ENCODE peak calls at places on chromosomes 5 and 9, in six cellular contexts. G, O, I, V, F and Y are unnamed samples.

GRCh38 chr5:66520854-66521253 is 75.3 kb upstream of the MAST4 start:
- DNase-seq in G (no peak), O (no peak), I (no peak), V (no peak), F (no peak), Y (no peak)

GRCh38 chr5:176695073-176695472 is 47.8 kb downstream of the TSPAN17 start:
- DNase-seq in G (no peak), O (no peak), I (no peak), V (no peak), F (no peak), Y (no peak)

GRCh38 chr5:124330595-124330994 is 415.8 kb downstream of the ZNF608 start:
- DNase-seq in G (no peak), O (no peak), I (no peak), V (no peak), F (no peak), Y (no peak)

GRCh38 chr5:108212775-108213346 is 169.0 kb downstream of the FBXL17 start:
- DNase-seq in G (peak; percentile 36), O (peak; percentile 81), I (no peak), V (no peak), F (no peak), Y (no peak)

GRCh38 chr5:167953151-167953788 is 338.2 kb upstream of the WWC1 start:
- DNase-seq in G (no peak), O (no peak), I (no peak), V (no peak), F (no peak), Y (no peak)

GRCh38 chr9:95762322-95762721 is 113.2 kb upstream of the ERCC6L2 start:
- DNase-seq in G (no peak), O (no peak), I (no peak), V (no peak), F (no peak), Y (no peak)

GRCh38 chr9:28289732-28290131 is 716.5 kb upstream of the C9orf72 start:
- DNase-seq in G (no peak), O (no peak), I (no peak), V (no peak), F (no peak), Y (no peak)

GRCh38 chr9:136657975-136658848 is 4.5 kb upstream of the EGFL7 start:
- DNase-seq in G (no peak), O (no peak), I (no peak), V (no peak), F (no peak), Y (peak; percentile 61)

GRCh38 chr9:135890190-135890861 is 17.0 kb downstream of the CAMSAP1 start:
- DNase-seq in G (no peak), O (no peak), I (peak; percentile 76), V (no peak), F (no peak), Y (peak; percentile 51)

GRCh38 chr5:111134080-111134479 is 41.9 kb downstream of the WDR36 start:
- DNase-seq in G (no peak), O (no peak), I (no peak), V (no peak), F (no peak), Y (no peak)

GRCh38 chr5:58259685-58260152 is 200.2 kb downstream of the PLK2 start:
- DNase-seq in G (no peak), O (no peak), I (no peak), V (no peak), F (peak; percentile 7), Y (no peak)

GRCh38 chr5:100313657-100314056 is 221.5 kb upstream of the FAM174A start:
- DNase-seq in G (no peak), O (no peak), I (no peak), V (no peak), F (no peak), Y (no peak)

GRCh38 chr5:100306000-100306399 is 229.2 kb upstream of the FAM174A start:
- DNase-seq in G (no peak), O (no peak), I (no peak), V (no peak), F (no peak), Y (no peak)

GRCh38 chr5:100311811-100312210 is 223.4 kb upstream of the FAM174A start:
- DNase-seq in G (no peak), O (no peak), I (no peak), V (no peak), F (no peak), Y (no peak)
- TF ChIP-seq CTCF in G (no peak), O (no peak), I (no peak), V (no peak), F (no peak), Y (no peak)

GRCh38 chr9:38200431-38200830 is 131.4 kb upstream of the SHB start:
- DNase-seq in G (no peak), O (no peak), I (no peak), V (no peak), F (no peak), Y (no peak)

GRCh38 chr9:38202335-38202938 is 133.4 kb upstream of the SHB start:
- DNase-seq in G (no peak), O (no peak), I (no peak), V (no peak), F (no peak), Y (no peak)

GRCh38 chr9:38205279-38205678 is 136.3 kb upstream of the SHB start:
- DNase-seq in G (no peak), O (no peak), I (no peak), V (no peak), F (no peak), Y (no peak)

GRCh38 chr9:38198140-38198539 is 129.1 kb upstream of the SHB start:
- DNase-seq in G (no peak), O (no peak), I (no peak), V (no peak), F (no peak), Y (no peak)

DNA sequence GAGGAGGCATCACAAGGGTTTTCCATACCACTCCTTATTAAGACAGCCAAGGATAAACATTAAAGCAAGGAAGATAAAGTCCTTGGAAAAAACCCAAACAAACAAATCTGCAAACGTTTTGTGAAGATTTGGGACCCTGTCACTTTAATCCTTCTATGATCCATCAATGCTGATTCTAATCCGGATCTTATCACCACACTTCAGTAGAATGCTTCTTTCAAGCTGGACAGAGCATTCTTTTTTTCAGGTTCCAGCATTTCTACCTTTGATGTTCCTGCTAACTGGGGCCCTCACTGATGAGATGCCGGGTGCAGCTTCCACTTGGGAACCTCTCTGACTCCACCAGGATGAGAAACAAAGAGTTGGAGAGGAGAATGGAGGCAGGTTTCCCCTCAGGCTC is 132.8 kb upstream of the SHB start:
- DNase-seq in G (no peak), O (no peak), I (no peak), V (no peak), F (no peak), Y (no peak)
- H3K27me3 ChIP-seq in G (peaks cover 8% of the 10 kb centered on the region), O (peaks cover 28% of the 10 kb centered on the region), I (no peaks in the 10 kb centered on the region), V (no peaks in the 10 kb centered on the region), F (no peaks in the 10 kb centered on the region), Y (no peaks in the 10 kb centered on the region)

GRCh38 chr9:79613145-79613544 is 41.4 kb downstream of the TLE4 start:
- DNase-seq in G (no peak), O (no peak), I (no peak), V (no peak), F (no peak), Y (no peak)

GRCh38 chr9:79609468-79610018 is 37.8 kb downstream of the TLE4 start:
- DNase-seq in G (no peak), O (no peak), I (no peak), V (no peak), F (no peak), Y (no peak)

GRCh38 chr9:79615038-79615437 is 43.3 kb downstream of the TLE4 start:
- DNase-seq in G (no peak), O (no peak), I (no peak), V (no peak), F (no peak), Y (no peak)

GRCh38 chr9:79611091-79611614 is 39.4 kb downstream of the TLE4 start:
- DNase-seq in G (no peak), O (peak; percentile 18), I (no peak), V (no peak), F (peak; percentile 21), Y (no peak)

DNA sequence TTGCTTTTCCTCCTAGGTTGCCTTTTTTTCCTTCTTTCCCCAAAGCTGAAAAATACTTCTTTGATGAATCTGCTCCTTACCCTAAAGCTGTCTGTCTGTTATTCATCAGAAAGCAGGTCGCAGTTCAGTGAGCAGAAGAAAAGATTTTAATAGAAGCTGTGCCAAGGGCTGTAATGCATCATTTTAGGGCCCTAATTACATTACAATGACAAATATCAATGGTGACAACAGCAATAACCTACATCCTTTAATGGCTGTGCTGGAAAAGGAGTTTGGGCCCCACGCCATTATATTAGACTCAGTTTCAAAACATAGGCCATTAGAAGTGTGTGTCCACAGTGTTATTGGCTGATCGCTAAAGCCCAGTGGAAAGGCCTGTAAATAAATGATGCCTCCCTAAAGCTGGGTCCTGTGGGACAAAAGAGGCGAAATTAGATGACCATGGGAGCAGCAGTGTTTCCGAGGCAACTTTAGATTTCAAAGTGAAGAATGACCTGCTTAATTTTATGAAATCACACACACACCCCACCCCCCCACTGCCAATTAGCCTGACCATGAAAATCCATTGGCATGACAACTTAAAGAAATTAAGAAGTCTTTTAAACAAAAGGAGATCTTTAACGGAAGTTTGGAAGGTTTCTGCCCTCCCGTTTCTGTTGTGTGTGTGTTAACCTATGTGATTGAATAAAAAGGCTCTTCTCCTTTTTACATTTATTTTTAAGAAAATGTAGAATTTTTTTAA is 38.4 kb downstream of the TLE4 start:
- DNase-seq in G (no peak), O (no peak), I (no peak), V (no peak), F (no peak), Y (no peak)
- H3K4me3 ChIP-seq in G (no peak overlapping the region), O (no peak overlapping the region), I (no peak overlapping the region), V (no peak overlapping the region), F (no peak overlapping the region), Y (no peak overlapping the region)

GRCh38 chr9:131645078-131645776 is 94.6 kb downstream of the RAPGEF1 start:
- DNase-seq in G (no peak), O (no peak), I (no peak), V (no peak), F (no peak), Y (no peak)
- TF ChIP-seq CTCF in G (no peak), O (no peak), I (no peak), V (no peak), F (no peak), Y (no peak)

GRCh38 chr9:116310212-116310611 is 156.6 kb downstream of the PAPPA start:
- DNase-seq in G (no peak), O (no peak), I (no peak), V (no peak), F (no peak), Y (no peak)

GRCh38 chr9:116316231-116316630 is 162.6 kb downstream of the PAPPA start:
- DNase-seq in G (no peak), O (no peak), I (no peak), V (no peak), F (no peak), Y (no peak)

GRCh38 chr9:116312221-116312620 is 158.6 kb downstream of the PAPPA start:
- DNase-seq in G (no peak), O (no peak), I (no peak), V (no peak), F (no peak), Y (no peak)

GRCh38 chr9:116317503-116317902 is 163.9 kb downstream of the PAPPA start:
- DNase-seq in G (no peak), O (no peak), I (no peak), V (no peak), F (no peak), Y (no peak)

DNA sequence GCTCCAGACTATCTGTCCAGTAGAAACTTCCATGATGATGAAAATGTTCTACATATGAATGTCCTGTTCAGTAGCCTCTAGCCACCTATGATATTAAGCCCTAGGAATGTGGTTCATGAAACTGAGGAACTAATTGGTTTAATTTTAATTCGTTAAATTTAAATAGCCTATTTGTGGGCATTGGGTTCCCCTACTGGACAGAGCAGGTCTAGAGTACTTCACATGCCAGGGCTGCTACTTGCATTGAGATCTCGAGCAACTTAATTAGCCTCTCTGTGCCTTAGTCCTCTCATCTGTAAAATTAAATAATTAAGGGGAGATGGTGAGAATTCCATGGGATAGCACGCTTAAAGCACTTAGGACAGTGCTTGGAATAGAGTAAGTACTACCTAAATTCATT is 160.0 kb downstream of the PAPPA start:
- DNase-seq in G (no peak), O (no peak), I (no peak), V (no peak), F (no peak), Y (no peak)
- H3K27me3 ChIP-seq in G (no peaks in the 10 kb centered on the region), O (no peaks in the 10 kb centered on the region), I (no peaks in the 10 kb centered on the region), V (no peaks in the 10 kb centered on the region), F (no peaks in the 10 kb centered on the region), Y (no peaks in the 10 kb centered on the region)